ENCODE peak calls at places on chromosomes 6 and 20, in eight cellular contexts. U is bronchial epithelial cell, O is HepG2, I is brain microvascular endothelial cell, K is cardiac muscle cell, B is H9, V is fibroblast of mammary gland, N is cardiac fibroblast. Q is an unnamed sample.

GRCh38 chr20:10798811-10799210 is 125.0 kb upstream of the JAG1 start:
- DNase-seq in O (no peak), K (peak; percentile 47), I (no peak), N (peak; percentile 38), U (peak; percentile 96), B (no peak), V (no peak), Q (no peak)

GRCh38 chr6:37763413-37763812 is 56.1 kb upstream of the ZFAND3 start:
- DNase-seq in V (no peak), O (no peak), K (no peak), U (no peak), N (no peak), B (no peak), I (no peak), Q (no peak)

GRCh38 chr6:55250400-55250799 is 76.1 kb downstream of the HCRTR2 start:
- DNase-seq in K (no peak), U (no peak), V (no peak), O (no peak), I (no peak), B (peak; percentile 48), N (no peak), Q (no peak)

GRCh38 chr6:135936606-135937005 is 85.1 kb downstream of the PDE7B start:
- DNase-seq in K (peak; percentile 91), I (peak; percentile 95), O (no peak), N (peak; percentile 89), V (peak; percentile 99), B (no peak), U (peak; percentile 97), Q (no peak)

GRCh38 chr6:69138173-69138572 is 503.1 kb downstream of the ADGRB3 start:
- DNase-seq in B (no peak), V (no peak), N (no peak), U (no peak), K (no peak), I (peak; percentile 42), O (no peak), Q (no peak)

GRCh38 chr20:14497004-14497403 is 159.6 kb upstream of the FLRT3 start:
- DNase-seq in I (no peak), V (no peak), K (no peak), B (no peak), O (no peak), U (no peak), N (peak; percentile 8), Q (no peak)

GRCh38 chr6:140175486-140175885 is 801.0 kb upstream of the CITED2 start:
- DNase-seq in O (no peak), B (no peak), V (peak; percentile 34), N (no peak), K (no peak), I (no peak), U (peak; percentile 7), Q (no peak)

GRCh38 chr20:38369387-38369786 is 23.1 kb downstream of the LBP start:
- DNase-seq in U (peak; percentile 17), B (no peak), I (peak; percentile 10), K (peak; percentile 37), N (peak; percentile 25), O (peak; percentile 47), V (no peak), Q (no peak)

GRCh38 chr20:25227317-25227831 is 20.5 kb upstream of the PYGB start:
- DNase-seq in N (peak; percentile 86), U (peak; percentile 75), I (peak; percentile 77), K (peak; percentile 79), B (no peak), V (peak; percentile 81), O (peak; percentile 94), Q (no peak)

GRCh38 chr6:108961985-108962384 is 113.8 kb downstream of the ARMC2 start:
- DNase-seq in U (no peak), I (peak; percentile 6), B (no peak), K (peak; percentile 85), O (no peak), N (peak; percentile 87), V (peak; percentile 82), Q (no peak)

GRCh38 chr6:69795469-69796080 is 1.2 kb downstream of the LMBRD1 start:
- DNase-seq in B (no peak), N (peak; percentile 19), I (no peak), O (no peak), U (no peak), V (no peak), K (peak; percentile 10), Q (no peak)

GRCh38 chr6:15577550-15578171 is 85.2 kb downstream of the DTNBP1 start:
- DNase-seq in B (no peak), O (no peak), U (peak; percentile 59), K (no peak), N (no peak), V (no peak), I (no peak), Q (no peak)

GRCh38 chr6:30964075-30964474 is 19.4 kb upstream of the MUC21 start:
- DNase-seq in V (peak; percentile 33), O (no peak), I (no peak), U (no peak), K (no peak), N (no peak), B (no peak), Q (no peak)

GRCh38 chr6:107712523-107713213 is 111.4 kb downstream of the SCML4 start:
- DNase-seq in V (peak; percentile 81), N (no peak), B (no peak), I (peak; percentile 14), O (no peak), K (peak; percentile 33), U (peak; percentile 82), Q (peak; percentile 33)

GRCh38 chr20:16575390-16576140 is 2.3 kb upstream of the KIF16B start:
- DNase-seq in B (no peak), U (no peak), I (no peak), V (no peak), O (no peak), N (no peak), K (no peak), Q (no peak)

GRCh38 chr6:105494688-105495087 is 91.8 kb upstream of the PREP start:
- DNase-seq in V (no peak), U (no peak), I (no peak), B (no peak), N (no peak), O (no peak), K (no peak), Q (no peak)

DNA sequence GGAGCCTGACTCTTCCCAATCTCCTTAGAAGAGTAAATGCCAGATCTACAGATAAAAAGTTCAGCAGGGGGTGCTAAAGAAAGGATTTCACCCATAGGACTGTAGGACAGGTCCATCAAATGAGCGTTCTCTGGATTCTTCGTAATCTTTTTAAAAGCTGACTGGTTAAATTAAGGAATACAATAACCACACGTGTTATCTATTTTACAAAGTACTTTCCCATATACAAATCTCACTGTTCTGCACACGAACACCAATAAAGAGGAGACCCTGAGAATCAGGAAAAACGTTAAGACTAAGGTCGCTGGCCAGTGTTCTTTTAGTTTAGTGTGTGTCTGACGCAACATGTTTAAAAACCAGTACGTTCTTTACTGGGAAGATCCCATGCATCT is 542 bp downstream of the TUBE1 start:
- DNase-seq in K (peak; percentile 44), I (peak; percentile 52), U (peak; percentile 77), O (peak; percentile 52), B (no peak), N (peak; percentile 42), V (peak; percentile 67), Q (no peak)
- TF ChIP-seq CTCF in K (peak; percentile 25), I (peak; percentile 45), U (peak; percentile 28), O (peak; percentile 50), B (peak; percentile 27), N (peak; percentile 23), V (peak; percentile 44), Q (no peak)

GRCh38 chr20:58238490-58238889 is 10.0 kb upstream of the ANKRD60 start:
- DNase-seq in O (no peak), N (no peak), I (no peak), K (no peak), B (no peak), V (no peak), U (no peak), Q (no peak)

GRCh38 chr20:58237318-58238182 is 9.1 kb upstream of the ANKRD60 start:
- DNase-seq in O (no peak), B (no peak), U (no peak), V (peak; percentile 91), K (peak; percentile 30), I (peak; percentile 35), N (peak; percentile 32), Q (no peak)

GRCh38 chr20:58236612-58237317 is 8.3 kb upstream of the ANKRD60 start:
- DNase-seq in K (peak; percentile 71), B (peak; percentile 77), O (peak; percentile 52), I (peak; percentile 68), U (peak; percentile 23), N (peak; percentile 67), V (peak; percentile 66), Q (peak; percentile 89)

GRCh38 chr20:58241766-58242465 is 13.5 kb upstream of the ANKRD60 start:
- DNase-seq in B (no peak), U (no peak), I (no peak), K (no peak), O (no peak), N (no peak), V (no peak), Q (no peak)

GRCh38 chr20:58239216-58239615 is 10.8 kb upstream of the ANKRD60 start:
- DNase-seq in U (no peak), I (peak; percentile 25), B (no peak), N (no peak), O (no peak), V (no peak), K (no peak), Q (no peak)
- TF ChIP-seq CTCF in U (peak; percentile 2), I (no peak), B (no peak), N (no peak), O (peak; percentile 16), V (no peak), K (no peak), Q (no peak)

DNA sequence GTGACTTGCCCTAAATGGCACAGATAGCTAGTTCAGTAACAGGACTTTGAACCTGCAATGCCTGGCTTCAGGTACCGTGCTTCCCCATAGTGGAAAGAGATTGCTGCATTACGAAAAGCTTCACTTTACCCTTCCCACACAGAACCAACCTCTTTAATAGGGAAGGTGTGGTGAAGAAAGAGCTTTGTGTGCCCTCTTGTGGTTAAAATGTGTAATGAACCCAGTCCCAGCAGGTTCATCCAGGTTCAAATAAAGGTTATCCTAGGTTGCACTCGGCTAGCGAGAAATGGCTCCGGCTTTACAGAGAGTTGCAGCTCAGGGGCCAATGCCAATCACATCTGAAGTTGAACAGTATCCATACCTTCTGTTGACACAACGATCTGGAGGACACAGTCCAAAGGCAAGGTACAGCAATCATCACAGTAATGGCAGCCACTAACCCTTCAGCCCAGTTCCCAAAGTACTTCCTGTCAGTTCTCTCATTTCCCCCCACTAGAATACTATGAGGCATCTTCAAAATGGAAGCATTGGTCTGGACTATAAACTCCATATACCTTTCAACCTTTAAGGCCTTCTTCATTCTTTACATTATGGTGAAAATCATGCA is 3.0 kb downstream of the DEFB115 start:
- DNase-seq in U (peak; percentile 21), K (no peak), I (no peak), O (peak; percentile 66), B (no peak), V (no peak), N (no peak), Q (no peak)
- TF ChIP-seq CTCF in U (peak; percentile 43), K (no peak), I (peak; percentile 24), O (peak; percentile 84), B (peak; percentile 48), V (peak; percentile 11), N (peak; percentile 48), Q (no peak)

DNA sequence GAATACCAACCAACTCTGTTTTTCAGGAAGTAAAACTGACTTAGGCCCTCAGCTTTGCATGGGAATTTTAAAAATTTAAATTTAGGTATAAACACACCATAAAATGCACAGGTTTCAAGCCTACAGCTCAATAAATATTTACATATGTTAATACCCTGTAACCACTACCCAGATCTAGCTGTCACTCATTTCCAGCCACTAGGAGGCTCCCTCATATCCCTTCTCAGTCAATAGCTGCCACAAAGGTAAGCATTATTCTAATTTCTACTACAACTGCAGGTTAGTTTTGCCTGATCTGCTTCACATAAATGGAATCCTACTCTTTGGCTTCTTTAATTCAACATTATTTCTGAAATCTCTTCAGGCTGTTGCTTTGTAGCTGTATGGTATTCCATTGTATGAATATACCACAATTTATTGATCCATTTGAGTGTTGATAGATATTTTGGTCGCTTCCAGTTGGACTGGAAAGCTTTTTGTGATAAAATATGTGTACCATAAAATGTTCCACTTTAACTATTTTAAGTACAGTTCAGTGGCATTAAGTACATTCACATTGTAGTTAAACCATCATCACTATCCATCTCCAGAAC is 32.5 kb upstream of the MEI4 start:
- DNase-seq in I (peak; percentile 28), U (peak; percentile 20), N (no peak), B (peak; percentile 33), K (no peak), O (peak; percentile 8), V (no peak), Q (peak; percentile 7)
- TF ChIP-seq CTCF in I (peak; percentile 74), U (peak; percentile 65), N (peak; percentile 51), B (peak; percentile 77), K (peak; percentile 22), O (peak; percentile 53), V (peak; percentile 27), Q (peak; percentile 56)

Q was measured in nephron progenitor cell.